ENCODE peak calls at places on chromosomes 1 and 21, in nine cellular contexts. R is naive thymus-derived CD4-positive, alpha-beta T cell; T is CD8-positive, alpha-beta T cell; K is left ventricle myocardium inferior; Q is tibial nerve; F is OCI-LY7; H is right lobe of liver; I is right atrium auricular region; V is DND-41. P is an unnamed sample. For H3K4me1, the result is how much of the 10 kb centered on the place peaks cover.

GRCh38 chr1:228407118-228408040 is 744 bp upstream of the TRIM11 start:
- DNase-seq in R (no peak), F (no peak), I (no peak), K (no peak), V (no peak), Q (no peak), T (no peak), H (no peak), P (no peak)

GRCh38 chr1:205750683-205751651 is 985 bp upstream of the NUCKS1 start:
- DNase-seq in K (no peak), H (no peak), I (no peak), V (peak), T (no peak), R (no peak), Q (no peak), F (no peak), P (no peak)

GRCh38 chr1:188888387-188888786 is 1589.3 kb downstream of the BRINP3 start:
- DNase-seq in T (no peak), I (no peak), F (no peak), R (no peak), V (no peak), K (no peak), Q (no peak), H (no peak), P (no peak)

GRCh38 chr1:11882814-11883538 is 24.2 kb upstream of the NPPB start:
- DNase-seq in F (no peak), R (no peak), K (peak), Q (no peak), T (no peak), H (peak), V (no peak), I (peak), P (no peak)

GRCh38 chr1:48608882-48609281 is 136.9 kb upstream of the SPATA6 start:
- DNase-seq in K (no peak), V (no peak), H (no peak), R (no peak), Q (no peak), F (no peak), I (no peak), T (no peak), P (no peak)

GRCh38 chr1:181104790-181105133 is 16.3 kb downstream of the IER5 start:
- DNase-seq in T (peak), V (peak), H (no peak), K (no peak), Q (no peak), I (no peak), R (no peak), F (peak), P (no peak)

GRCh38 chr1:13570924-13571323 is 12.7 kb upstream of the PDPN start:
- DNase-seq in V (peak), F (peak), Q (no peak), I (no peak), K (no peak), H (no peak), T (no peak), R (no peak), P (no peak)

GRCh38 chr1:34879230-34879629 is 19.7 kb upstream of the SMIM12 start:
- DNase-seq in V (no peak), Q (no peak), H (no peak), R (no peak), T (no peak), I (no peak), F (no peak), K (no peak), P (no peak)

GRCh38 chr21:19181604-19182140 is 778.1 kb upstream of the TMPRSS15 start:
- DNase-seq in K (no peak), F (no peak), V (no peak), R (no peak), Q (no peak), I (no peak), T (no peak), H (no peak), P (no peak)

GRCh38 chr1:172960454-172961208 is 90.1 kb downstream of the TNFSF18 start:
- DNase-seq in R (no peak), K (no peak), Q (no peak), I (no peak), T (no peak), V (no peak), F (no peak), H (peak), P (no peak)

GRCh38 chr1:90000934-90001676 is 6.2 kb downstream of the ZNF326 start:
- DNase-seq in V (no peak), H (no peak), I (no peak), R (no peak), F (peak), T (no peak), K (no peak), Q (no peak), P (no peak)

GRCh38 chr1:36199934-36200741 is 24.1 kb upstream of the THRAP3 start:
- DNase-seq in F (no peak), H (no peak), R (no peak), K (peak), I (peak), Q (no peak), V (no peak), T (no peak), P (no peak)

GRCh38 chr1:11516961-11517635 is 38.1 kb downstream of the DISP3 start:
- DNase-seq in R (no peak), I (no peak), F (no peak), H (no peak), Q (no peak), V (no peak), K (no peak), T (no peak), P (peak)

GRCh38 chr1:152884085-152884484 is 6.0 kb downstream of the SMCP start:
- DNase-seq in K (no peak), H (no peak), I (no peak), T (no peak), Q (no peak), R (no peak), F (no peak), V (no peak), P (no peak)

GRCh38 chr1:21232044-21232443 is 55.3 kb upstream of the EIF4G3 start:
- DNase-seq in K (no peak), R (no peak), T (peak), H (no peak), F (peak), V (peak), Q (peak), I (no peak), P (no peak)

GRCh38 chr21:35559881-35560280 is 500.4 kb downstream of the SETD4 start:
- DNase-seq in R (no peak), I (no peak), T (no peak), V (no peak), H (no peak), F (no peak), K (no peak), Q (no peak), P (no peak)

GRCh38 chr1:201214461-201214860 is 23.8 kb downstream of the IGFN1 start:
- DNase-seq in I (no peak), F (no peak), K (no peak), V (no peak), R (no peak), Q (no peak), H (no peak), T (no peak), P (no peak)

GRCh38 chr21:14843991-14844390 is 220.8 kb downstream of the NRIP1 start:
- DNase-seq in K (no peak), F (no peak), I (no peak), R (no peak), T (no peak), V (no peak), H (no peak), Q (no peak), P (no peak)

GRCh38 chr1:7692038-7692437 is 79.1 kb upstream of the VAMP3 start:
- DNase-seq in T (no peak), Q (no peak), H (no peak), I (no peak), V (no peak), K (no peak), F (no peak), R (no peak), P (no peak)

GRCh38 chr1:189654906-189655305 is 822.8 kb downstream of the BRINP3 start:
- DNase-seq in V (no peak), F (no peak), Q (no peak), R (no peak), H (no peak), T (no peak), K (no peak), I (no peak), P (no peak)

GRCh38 chr1:41876533-41877445 is 41.9 kb downstream of the HIVEP3 start:
- DNase-seq in H (no peak), I (no peak), V (peak), Q (no peak), F (no peak), R (no peak), K (no peak), T (no peak), P (no peak)

GRCh38 chr1:25913166-25913565 is 6.9 kb upstream of the STMN1 start:
- DNase-seq in Q (no peak), I (no peak), V (no peak), T (no peak), K (no peak), R (no peak), H (no peak), F (no peak), P (no peak)

GRCh38 chr21:45460011-45460565 is 55.1 kb downstream of the COL18A1 start:
- DNase-seq in H (peak), F (no peak), R (no peak), I (no peak), Q (no peak), V (no peak), T (no peak), K (peak), P (no peak)

GRCh38 chr1:173507205-173507846 is 30.2 kb downstream of the PRDX6 start:
- DNase-seq in K (no peak), I (no peak), Q (no peak), R (no peak), F (no peak), H (no peak), T (no peak), V (no peak), P (no peak)

GRCh38 chr1:212186427-212187207 is 98.6 kb upstream of the PPP2R5A start:
- DNase-seq in T (no peak), Q (no peak), F (peak), R (no peak), H (no peak), I (no peak), K (no peak), V (peak), P (no peak)

GRCh38 chr1:54400321-54400720 is 5.9 kb downstream of the SSBP3 start:
- DNase-seq in T (no peak), V (no peak), Q (no peak), K (no peak), I (no peak), H (no peak), R (peak), F (no peak), P (no peak)

GRCh38 chr1:244840219-244840794 is 4.8 kb downstream of the COX20 start:
- DNase-seq in T (no peak), R (no peak), K (no peak), F (no peak), Q (no peak), V (no peak), H (no peak), I (no peak), P (no peak)

GRCh38 chr1:78553859-78554258 is 63.1 kb downstream of the PTGFR start:
- DNase-seq in F (peak), Q (no peak), R (no peak), V (peak), I (no peak), K (no peak), T (no peak), H (no peak), P (no peak)

GRCh38 chr1:3563610-3564009 is 47.7 kb downstream of the MEGF6 start:
- DNase-seq in K (no peak), R (no peak), Q (no peak), I (no peak), H (no peak), F (no peak), V (no peak), T (no peak), P (no peak)
- H3K27ac ChIP-seq in K (no peak), R (no peak), Q (no peak), I (no peak), H (no peak), F (no peak), V (no peak), T (no peak), P (no peak)

DNA sequence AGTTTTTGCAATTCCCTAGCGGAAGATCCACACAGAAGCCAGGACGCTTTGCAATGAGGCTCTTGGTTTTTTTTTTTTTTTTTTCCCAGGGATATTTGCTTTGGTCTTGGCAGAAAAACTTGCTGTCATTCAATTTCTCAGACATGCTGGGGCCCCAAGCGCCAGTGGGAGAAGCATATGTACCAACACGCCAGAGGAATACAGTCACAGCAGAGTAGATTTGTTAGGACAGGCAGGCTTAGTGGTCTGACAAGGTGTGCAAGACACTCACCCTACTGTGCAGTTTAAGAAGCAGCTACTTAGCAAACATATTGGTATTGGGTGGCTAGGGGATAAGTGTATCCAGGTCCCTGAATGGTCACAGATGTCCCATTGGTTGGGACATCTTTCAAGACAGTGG is 212.9 kb upstream of the CAMK1G start:
- DNase-seq in I (no peak), R (no peak), T (no peak), Q (no peak), H (no peak), F (no peak), V (no peak), K (no peak), P (no peak)
- H3K4me1 ChIP-seq in I (under half), R (under half), T (under half), Q (under half), H (under half), F (under half), V (under half), K (under half), P (under half)

GRCh38 chr1:100893718-100894117 is 924 bp downstream of the EXTL2 start:
- DNase-seq in I (no peak), R (no peak), V (no peak), Q (no peak), K (no peak), T (no peak), H (no peak), F (no peak), P (no peak)
- H3K27ac ChIP-seq in I (no peak), R (peak), V (peak), Q (no peak), K (no peak), T (no peak), H (no peak), F (no peak), P (no peak)

DNA sequence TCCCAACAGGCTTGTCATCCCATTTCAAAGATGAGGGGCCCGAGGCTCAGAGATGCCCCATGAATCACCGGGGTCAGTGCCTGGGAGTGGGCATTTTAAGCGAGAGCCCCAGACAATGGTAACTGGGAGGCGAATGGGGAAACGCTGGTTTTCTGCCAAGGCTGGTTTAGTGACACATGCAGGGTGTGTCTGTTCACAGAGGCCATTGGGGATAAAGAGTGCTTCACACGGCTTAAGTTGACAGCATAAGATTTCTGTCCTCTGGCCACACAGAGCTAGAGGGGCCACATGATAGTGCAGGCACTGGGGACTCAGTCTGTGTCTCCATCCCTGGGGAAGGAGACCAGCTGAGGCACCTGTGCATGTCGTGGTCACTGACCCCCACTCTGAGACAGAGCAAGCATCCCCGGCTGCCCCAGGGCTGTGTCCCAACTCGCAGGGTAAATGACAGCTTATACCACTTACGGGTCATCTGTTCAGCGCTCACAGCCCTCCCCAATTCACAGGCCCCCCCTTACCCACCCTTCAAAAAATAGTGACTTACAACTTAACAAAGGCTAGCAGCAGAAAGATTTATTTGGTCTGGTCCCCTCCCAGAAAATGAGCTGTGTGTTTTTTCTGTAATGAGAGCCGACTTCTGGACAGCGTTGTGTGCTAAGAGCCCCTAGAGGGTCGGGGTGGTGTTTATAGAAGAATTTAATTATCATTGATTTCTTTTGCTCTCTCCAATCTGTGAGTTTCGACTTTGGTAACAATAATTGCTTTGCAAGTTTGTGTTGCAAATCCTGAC is 34.9 kb upstream of the ARHGEF16 start:
- DNase-seq in R (no peak), Q (no peak), K (no peak), I (no peak), V (no peak), T (no peak), H (no peak), F (no peak), P (no peak)
- H3K4me1 ChIP-seq in R (under half), Q (under half), K (half or more), I (under half), V (under half), T (under half), H (under half), F (under half), P (under half)

P was measured in tibial artery.